ENCODE peak calls at places on chromosomes 6 and 20, in four cellular contexts. I, M, A and V are unnamed samples.
A peak's percentile ranks its signal among the peaks of the same experiment; 100 is the strongest.

GRCh38 chr6:38495922-38496635 is 143.7 kb downstream of the BTBD9 start:
- DNase-seq in I (no peak), M (no peak), A (peak; percentile 13), V (no peak)

GRCh38 chr6:76351275-76351674 is 278.8 kb upstream of the IMPG1 start:
- DNase-seq in I (no peak), M (no peak), A (no peak), V (no peak)

GRCh38 chr6:111601875-111602274 is 3.8 kb downstream of the TRAF3IP2 start:
- DNase-seq in I (no peak), M (no peak), A (no peak), V (no peak)

GRCh38 chr6:14781707-14782306 is 464.1 kb upstream of the JARID2 start:
- DNase-seq in I (no peak), M (no peak), A (no peak), V (no peak)

GRCh38 chr20:63090052-63090451 is 83.3 kb upstream of the BHLHE23 start:
- DNase-seq in I (no peak), M (no peak), A (no peak), V (no peak)

GRCh38 chr20:906703-907102 is 9.4 kb downstream of the ANGPT4 start:
- DNase-seq in I (no peak), M (no peak), A (no peak), V (no peak)

GRCh38 chr6:149936743-149937142 is 5.1 kb upstream of the ULBP2 start:
- DNase-seq in I (no peak), M (no peak), A (no peak), V (no peak)

GRCh38 chr6:53112871-53113270 is 35.8 kb downstream of the GCM1 start:
- DNase-seq in I (no peak), M (peak; percentile 55), A (no peak), V (no peak)

GRCh38 chr6:147061152-147061551 is 143.1 kb upstream of the STXBP5 start:
- DNase-seq in I (no peak), M (no peak), A (no peak), V (no peak)

GRCh38 chr6:31270788-31271640 is 878 bp downstream of the HLA-C start:
- DNase-seq in I (peak; percentile 76), M (peak; percentile 34), A (peak; percentile 2), V (no peak)

GRCh38 chr6:25263602-25264001 is 15.6 kb upstream of the CARMIL1 start:
- DNase-seq in I (no peak), M (peak; percentile 76), A (peak; percentile 78), V (no peak)

GRCh38 chr20:62618622-62619529 is 23.4 kb upstream of the SLCO4A1 start:
- DNase-seq in I (no peak), M (no peak), A (no peak), V (no peak)

GRCh38 chr6:110468696-110469095 is 7.7 kb downstream of the SLC22A16 start:
- DNase-seq in I (no peak), M (no peak), A (no peak), V (no peak)

GRCh38 chr6:149843051-149843633 is 21.0 kb downstream of the LRP11 start:
- DNase-seq in I (no peak), M (no peak), A (no peak), V (no peak)

GRCh38 chr20:9021699-9022098 is 47.2 kb upstream of the PLCB4 start:
- DNase-seq in I (no peak), M (no peak), A (no peak), V (no peak)
- H3K27ac ChIP-seq in I (no peak overlapping the region), M (no peak overlapping the region), A (no peak overlapping the region), V (no peak overlapping the region)

GRCh38 chr6:21749754-21750153 is 156.2 kb downstream of the SOX4 start:
- DNase-seq in I (no peak), M (no peak), A (no peak), V (no peak)
- H3K27ac ChIP-seq in I (no peak overlapping the region), M (no peak overlapping the region), A (no peak overlapping the region), V (no peak overlapping the region)

DNA sequence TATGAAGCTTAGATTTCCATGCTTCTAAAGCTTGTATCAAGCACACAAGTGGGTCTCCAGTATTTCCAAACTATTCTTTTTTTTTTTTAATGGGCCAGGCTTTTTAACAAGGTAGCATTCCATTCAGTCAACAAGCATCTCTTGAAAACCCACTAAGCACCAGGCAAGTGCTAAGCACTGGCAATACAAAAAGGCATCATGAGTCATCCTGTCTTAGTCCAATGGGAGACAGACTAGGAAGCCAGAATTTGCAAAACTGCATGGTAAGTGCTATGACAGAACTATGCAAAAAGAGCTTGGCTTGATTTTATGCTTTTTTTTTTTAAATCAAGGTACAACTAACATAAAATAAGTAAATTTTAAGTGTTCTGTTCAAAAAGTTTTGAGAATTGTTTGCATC is 109.3 kb upstream of the DST start:
- DNase-seq in I (no peak), M (no peak), A (peak; percentile 48), V (no peak)
- H3K27ac ChIP-seq in I (no peak overlapping the region), M (no peak overlapping the region), A (no peak overlapping the region), V (no peak overlapping the region)

GRCh38 chr6:136149311-136149710 is 100.8 kb downstream of the MTFR2 start:
- DNase-seq in I (no peak), M (no peak), A (no peak), V (no peak)

GRCh38 chr6:136146130-136146529 is 104.0 kb downstream of the MTFR2 start:
- DNase-seq in I (no peak), M (no peak), A (peak; percentile 70), V (no peak)

GRCh38 chr6:136147342-136147741 is 102.8 kb downstream of the MTFR2 start:
- DNase-seq in I (no peak), M (no peak), A (no peak), V (no peak)

GRCh38 chr6:136148523-136148922 is 101.6 kb downstream of the MTFR2 start:
- DNase-seq in I (no peak), M (no peak), A (no peak), V (no peak)

DNA sequence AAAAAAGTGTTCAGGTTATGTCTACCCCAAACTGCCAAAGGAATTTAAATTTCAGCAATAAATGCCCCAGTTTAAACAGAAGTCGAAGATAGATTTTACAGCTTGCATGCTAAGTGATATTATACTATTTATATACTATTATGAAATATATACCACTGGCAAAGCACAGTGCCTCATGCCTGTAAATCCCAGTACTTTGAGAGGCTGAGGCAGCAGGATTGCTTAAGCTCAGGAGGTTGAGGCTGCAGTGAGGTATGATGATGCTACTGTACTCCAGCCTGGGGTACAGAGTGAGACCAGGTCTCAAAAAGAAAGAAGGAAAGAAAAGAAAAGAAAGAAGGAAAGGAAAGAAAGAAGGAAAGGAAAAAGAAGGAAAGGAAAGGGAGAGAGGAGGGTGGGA is 102.1 kb downstream of the MTFR2 start:
- DNase-seq in I (no peak), M (no peak), A (no peak), V (no peak)
- H3K27ac ChIP-seq in I (peak overlapping the region; percentile 78), M (no peak overlapping the region), A (no peak overlapping the region), V (no peak overlapping the region)

GRCh38 chr6:11919771-11920440 is 92.2 kb upstream of the HIVEP1 start:
- DNase-seq in I (no peak), M (no peak), A (no peak), V (no peak)
- H3K27ac ChIP-seq in I (no peak overlapping the region), M (no peak overlapping the region), A (no peak overlapping the region), V (no peak overlapping the region)

GRCh38 chr6:13355969-13356368 is 27.6 kb upstream of the TBC1D7 start:
- DNase-seq in I (no peak), M (peak; percentile 69), A (no peak), V (peak; percentile 81)

GRCh38 chr6:13358486-13358885 is 30.1 kb upstream of the TBC1D7 start:
- DNase-seq in I (no peak), M (no peak), A (no peak), V (no peak)

GRCh38 chr6:13355043-13355945 is 27.0 kb upstream of the TBC1D7 start:
- DNase-seq in I (no peak), M (peak; percentile 78), A (peak; percentile 94), V (peak; percentile 85)

GRCh38 chr6:13359287-13359686 is 30.9 kb upstream of the TBC1D7 start:
- DNase-seq in I (no peak), M (no peak), A (no peak), V (no peak)

GRCh38 chr6:13357551-13358075 is 29.3 kb upstream of the TBC1D7 start:
- DNase-seq in I (no peak), M (no peak), A (no peak), V (no peak)
- H3K27ac ChIP-seq in I (no peak overlapping the region), M (no peak overlapping the region), A (no peak overlapping the region), V (peak overlapping the region; percentile 96)

DNA sequence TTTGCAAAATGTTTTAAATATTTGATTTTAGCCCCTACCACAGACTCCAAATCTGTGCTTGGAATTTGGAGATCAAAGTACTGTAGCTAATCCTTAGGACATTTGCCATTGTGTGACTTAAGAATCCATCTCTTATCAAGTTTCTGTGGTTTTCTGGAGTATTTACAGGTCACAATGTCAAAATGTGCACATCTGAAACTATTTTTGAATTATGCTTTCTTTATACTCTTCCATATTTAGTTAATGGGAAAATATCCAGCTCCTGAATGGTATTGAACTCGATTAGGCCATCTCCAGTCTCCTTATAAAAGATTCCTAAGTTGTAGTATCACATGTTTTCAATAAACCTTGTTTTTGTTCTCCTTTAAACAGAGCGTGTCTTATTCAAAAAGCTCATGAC is 162.5 kb downstream of the KHDC1L start:
- DNase-seq in I (no peak), M (no peak), A (no peak), V (no peak)
- H3K27ac ChIP-seq in I (no peak overlapping the region), M (no peak overlapping the region), A (no peak overlapping the region), V (no peak overlapping the region)